ENCODE peak calls at places on chromosome 12, in seven cellular contexts. One of them, this sample, is unnamed. For H3K27me3, the result is how much of the 10 kb centered on the place peaks cover.

GRCh38 chr12:71865166-71865713 is 25.7 kb downstream of the TBC1D15 start:
- DNase-seq in heart right ventricle: no peak
- DNase-seq in cardiac muscle cell: no peak
- DNase-seq in vagina: no peak
- DNase-seq in colonic mucosa: no peak
- DNase-seq in adipocyte: peak
- DNase-seq in psoas muscle: peak
- DNase-seq in this sample: peak

GRCh38 chr12:100339071-100339470 is 17.8 kb upstream of the SLC17A8 start:
- DNase-seq in cardiac muscle cell: no peak
- DNase-seq in vagina: no peak
- DNase-seq in colonic mucosa: no peak
- DNase-seq in heart right ventricle: no peak
- DNase-seq in psoas muscle: no peak
- DNase-seq in adipocyte: no peak
- DNase-seq in this sample: no peak

GRCh38 chr12:96084624-96085023 is 49.2 kb upstream of the LTA4H start:
- DNase-seq in psoas muscle: no peak
- DNase-seq in heart right ventricle: no peak
- DNase-seq in vagina: no peak
- DNase-seq in cardiac muscle cell: no peak
- DNase-seq in adipocyte: peak
- DNase-seq in colonic mucosa: no peak
- DNase-seq in this sample: no peak

GRCh38 chr12:95633671-95634465 is 82.6 kb upstream of the USP44 start:
- DNase-seq in adipocyte: no peak
- DNase-seq in cardiac muscle cell: no peak
- DNase-seq in psoas muscle: no peak
- DNase-seq in vagina: no peak
- DNase-seq in heart right ventricle: no peak
- DNase-seq in colonic mucosa: peak
- DNase-seq in this sample: no peak

GRCh38 chr12:61524851-61525250 is 735.4 kb upstream of the USP15 start:
- DNase-seq in adipocyte: no peak
- DNase-seq in cardiac muscle cell: no peak
- DNase-seq in colonic mucosa: no peak
- DNase-seq in psoas muscle: no peak
- DNase-seq in vagina: no peak
- DNase-seq in heart right ventricle: no peak
- DNase-seq in this sample: no peak

GRCh38 chr12:92394895-92395294 is 249.2 kb upstream of the BTG1 start:
- DNase-seq in adipocyte: no peak
- DNase-seq in psoas muscle: no peak
- DNase-seq in cardiac muscle cell: no peak
- DNase-seq in heart right ventricle: no peak
- DNase-seq in colonic mucosa: no peak
- DNase-seq in vagina: no peak
- DNase-seq in this sample: no peak

GRCh38 chr12:57487597-57488396 is at the start of gene MARS1:
- DNase-seq in heart right ventricle: peak
- DNase-seq in colonic mucosa: peak
- DNase-seq in psoas muscle: peak
- DNase-seq in vagina: peak
- DNase-seq in cardiac muscle cell: peak
- DNase-seq in adipocyte: peak
- DNase-seq in this sample: peak

GRCh38 chr12:98873823-98874222 is 228.7 kb downstream of the APAF1 start:
- DNase-seq in heart right ventricle: no peak
- DNase-seq in colonic mucosa: no peak
- DNase-seq in vagina: no peak
- DNase-seq in psoas muscle: no peak
- DNase-seq in adipocyte: no peak
- DNase-seq in cardiac muscle cell: no peak
- DNase-seq in this sample: no peak

GRCh38 chr12:132321321-132322118 is 7.9 kb downstream of the GALNT9 start:
- DNase-seq in vagina: no peak
- DNase-seq in cardiac muscle cell: no peak
- DNase-seq in psoas muscle: no peak
- DNase-seq in heart right ventricle: no peak
- DNase-seq in colonic mucosa: no peak
- DNase-seq in adipocyte: no peak
- DNase-seq in this sample: no peak

GRCh38 chr12:128323115-128323514 is 56.1 kb downstream of the TMEM132C start:
- DNase-seq in vagina: peak
- DNase-seq in psoas muscle: no peak
- DNase-seq in colonic mucosa: no peak
- DNase-seq in cardiac muscle cell: no peak
- DNase-seq in adipocyte: no peak
- DNase-seq in heart right ventricle: no peak
- DNase-seq in this sample: no peak

GRCh38 chr12:84463756-84464495 is 448.7 kb downstream of the SLC6A15 start:
- DNase-seq in cardiac muscle cell: no peak
- DNase-seq in heart right ventricle: no peak
- DNase-seq in psoas muscle: no peak
- DNase-seq in vagina: no peak
- DNase-seq in adipocyte: peak
- DNase-seq in colonic mucosa: no peak
- DNase-seq in this sample: no peak

GRCh38 chr12:124688356-124688992 is 121.1 kb upstream of the NCOR2 start:
- DNase-seq in heart right ventricle: no peak
- DNase-seq in colonic mucosa: no peak
- DNase-seq in cardiac muscle cell: no peak
- DNase-seq in psoas muscle: no peak
- DNase-seq in vagina: no peak
- DNase-seq in adipocyte: no peak
- DNase-seq in this sample: no peak

GRCh38 chr12:89392401-89392800 is 40.1 kb upstream of the DUSP6 start:
- DNase-seq in cardiac muscle cell: no peak
- DNase-seq in vagina: no peak
- DNase-seq in colonic mucosa: no peak
- DNase-seq in psoas muscle: no peak
- DNase-seq in adipocyte: no peak
- DNase-seq in heart right ventricle: no peak
- DNase-seq in this sample: no peak

GRCh38 chr12:34296143-34297041 is 274.1 kb downstream of the ALG10 start:
- DNase-seq in adipocyte: no peak
- DNase-seq in cardiac muscle cell: no peak
- DNase-seq in heart right ventricle: peak
- DNase-seq in psoas muscle: peak
- DNase-seq in vagina: no peak
- DNase-seq in colonic mucosa: no peak
- DNase-seq in this sample: no peak

GRCh38 chr12:40216516-40217288 is 8.1 kb upstream of the LRRK2 start:
- DNase-seq in cardiac muscle cell: no peak
- DNase-seq in psoas muscle: no peak
- DNase-seq in colonic mucosa: no peak
- DNase-seq in adipocyte: no peak
- DNase-seq in heart right ventricle: no peak
- DNase-seq in vagina: no peak
- DNase-seq in this sample: no peak

GRCh38 chr12:112294793-112295192 is 87.4 kb downstream of the HECTD4 start:
- DNase-seq in colonic mucosa: no peak
- DNase-seq in cardiac muscle cell: no peak
- DNase-seq in vagina: no peak
- DNase-seq in psoas muscle: no peak
- DNase-seq in heart right ventricle: no peak
- DNase-seq in adipocyte: no peak
- DNase-seq in this sample: no peak

GRCh38 chr12:104551313-104551931 is 94.7 kb downstream of the CHST11 start:
- DNase-seq in heart right ventricle: no peak
- DNase-seq in psoas muscle: no peak
- DNase-seq in vagina: no peak
- DNase-seq in adipocyte: no peak
- DNase-seq in cardiac muscle cell: no peak
- DNase-seq in colonic mucosa: no peak
- DNase-seq in this sample: no peak

GRCh38 chr12:112179936-112180335 is 54.6 kb downstream of the TRAFD1 start:
- DNase-seq in vagina: no peak
- DNase-seq in colonic mucosa: no peak
- DNase-seq in cardiac muscle cell: no peak
- DNase-seq in psoas muscle: no peak
- DNase-seq in adipocyte: no peak
- DNase-seq in heart right ventricle: no peak
- DNase-seq in this sample: no peak

GRCh38 chr12:112988224-112988623 is 9.9 kb downstream of the OAS2 start:
- DNase-seq in vagina: peak
- DNase-seq in colonic mucosa: no peak
- DNase-seq in heart right ventricle: no peak
- DNase-seq in psoas muscle: no peak
- DNase-seq in cardiac muscle cell: no peak
- DNase-seq in adipocyte: no peak
- DNase-seq in this sample: no peak

GRCh38 chr12:24360461-24360860 is 411.0 kb upstream of the SOX5 start:
- DNase-seq in psoas muscle: no peak
- DNase-seq in colonic mucosa: no peak
- DNase-seq in cardiac muscle cell: no peak
- DNase-seq in vagina: no peak
- DNase-seq in heart right ventricle: no peak
- DNase-seq in adipocyte: no peak
- DNase-seq in this sample: no peak

GRCh38 chr12:84636801-84637285 is 275.8 kb downstream of the SLC6A15 start:
- DNase-seq in heart right ventricle: no peak
- DNase-seq in psoas muscle: no peak
- DNase-seq in cardiac muscle cell: no peak
- DNase-seq in adipocyte: peak
- DNase-seq in vagina: no peak
- DNase-seq in colonic mucosa: no peak
- DNase-seq in this sample: no peak

GRCh38 chr12:107522692-107523477 is 162.7 kb upstream of the PWP1 start:
- DNase-seq in psoas muscle: no peak
- DNase-seq in heart right ventricle: no peak
- DNase-seq in cardiac muscle cell: peak
- DNase-seq in adipocyte: no peak
- DNase-seq in colonic mucosa: no peak
- DNase-seq in vagina: no peak
- DNase-seq in this sample: no peak

GRCh38 chr12:101230547-101230946 is 20.5 kb upstream of the SLC5A8 start:
- DNase-seq in psoas muscle: no peak
- DNase-seq in heart right ventricle: no peak
- DNase-seq in cardiac muscle cell: no peak
- DNase-seq in adipocyte: peak
- DNase-seq in vagina: no peak
- DNase-seq in colonic mucosa: no peak
- DNase-seq in this sample: no peak

GRCh38 chr12:123937707-123938600 is 34.7 kb downstream of the CCDC92 start:
- DNase-seq in adipocyte: peak
- DNase-seq in heart right ventricle: no peak
- DNase-seq in vagina: no peak
- DNase-seq in colonic mucosa: no peak
- DNase-seq in cardiac muscle cell: no peak
- DNase-seq in psoas muscle: no peak
- DNase-seq in this sample: peak

GRCh38 chr12:130427381-130427887 is 89.7 kb downstream of the PIWIL1 start:
- DNase-seq in vagina: peak
- DNase-seq in cardiac muscle cell: no peak
- DNase-seq in colonic mucosa: no peak
- DNase-seq in psoas muscle: no peak
- DNase-seq in heart right ventricle: no peak
- DNase-seq in adipocyte: no peak
- DNase-seq in this sample: peak

DNA sequence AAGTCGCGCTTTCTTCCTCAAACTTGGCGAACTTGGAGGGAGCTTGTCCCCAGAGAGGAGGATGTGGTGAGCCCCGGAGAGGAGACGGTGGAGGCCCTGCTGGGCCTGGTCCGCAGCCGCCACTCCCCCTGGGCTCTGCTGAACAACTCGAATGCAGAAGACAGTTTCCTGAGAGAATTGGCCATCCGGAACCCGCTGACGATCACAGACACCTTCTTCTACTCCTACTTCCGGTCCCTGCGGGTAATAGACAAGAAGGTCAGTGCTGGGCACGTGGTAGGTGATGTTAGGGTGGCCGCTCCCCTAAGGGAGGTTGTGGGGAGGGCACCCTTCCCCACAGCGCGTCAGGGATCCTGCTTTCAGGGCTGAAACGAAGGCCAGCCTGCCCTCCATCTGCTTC is 1.6 kb downstream of the LRRC43 start:
- DNase-seq in psoas muscle: no peak
- DNase-seq in heart right ventricle: no peak
- DNase-seq in colonic mucosa: no peak
- DNase-seq in cardiac muscle cell: no peak
- DNase-seq in vagina: no peak
- DNase-seq in adipocyte: no peak
- DNase-seq in this sample: no peak
- H3K27me3 ChIP-seq in psoas muscle: under half
- H3K27me3 ChIP-seq in heart right ventricle: under half
- H3K27me3 ChIP-seq in colonic mucosa: under half
- H3K27me3 ChIP-seq in cardiac muscle cell: under half
- H3K27me3 ChIP-seq in vagina: under half
- H3K27me3 ChIP-seq in adipocyte: under half
- H3K27me3 ChIP-seq in this sample: under half

GRCh38 chr12:4874671-4875070 is 35.0 kb upstream of the KCNA1 start:
- DNase-seq in colonic mucosa: no peak
- DNase-seq in heart right ventricle: no peak
- DNase-seq in adipocyte: no peak
- DNase-seq in vagina: no peak
- DNase-seq in psoas muscle: no peak
- DNase-seq in cardiac muscle cell: no peak
- DNase-seq in this sample: no peak

GRCh38 chr12:4873947-4874346 is 35.8 kb upstream of the KCNA1 start:
- DNase-seq in cardiac muscle cell: no peak
- DNase-seq in adipocyte: no peak
- DNase-seq in heart right ventricle: no peak
- DNase-seq in colonic mucosa: no peak
- DNase-seq in vagina: no peak
- DNase-seq in psoas muscle: no peak
- DNase-seq in this sample: no peak

GRCh38 chr12:4867384-4867783 is 42.3 kb upstream of the KCNA1 start:
- DNase-seq in colonic mucosa: no peak
- DNase-seq in vagina: no peak
- DNase-seq in cardiac muscle cell: no peak
- DNase-seq in heart right ventricle: no peak
- DNase-seq in psoas muscle: no peak
- DNase-seq in adipocyte: no peak
- DNase-seq in this sample: no peak

GRCh38 chr12:4870423-4870822 is 39.3 kb upstream of the KCNA1 start:
- DNase-seq in cardiac muscle cell: no peak
- DNase-seq in vagina: no peak
- DNase-seq in heart right ventricle: no peak
- DNase-seq in adipocyte: no peak
- DNase-seq in colonic mucosa: no peak
- DNase-seq in psoas muscle: no peak
- DNase-seq in this sample: no peak

GRCh38 chr12:4871514-4871913 is 38.2 kb upstream of the KCNA1 start:
- DNase-seq in psoas muscle: no peak
- DNase-seq in colonic mucosa: no peak
- DNase-seq in vagina: no peak
- DNase-seq in adipocyte: no peak
- DNase-seq in cardiac muscle cell: no peak
- DNase-seq in heart right ventricle: no peak
- DNase-seq in this sample: no peak
- H3K27me3 ChIP-seq in psoas muscle: under half
- H3K27me3 ChIP-seq in colonic mucosa: under half
- H3K27me3 ChIP-seq in vagina: under half
- H3K27me3 ChIP-seq in adipocyte: half or more
- H3K27me3 ChIP-seq in cardiac muscle cell: under half
- H3K27me3 ChIP-seq in heart right ventricle: under half
- H3K27me3 ChIP-seq in this sample: under half

GRCh38 chr12:15472036-15472435 is 149.7 kb downstream of the PTPRO start:
- DNase-seq in vagina: no peak
- DNase-seq in cardiac muscle cell: no peak
- DNase-seq in adipocyte: no peak
- DNase-seq in colonic mucosa: no peak
- DNase-seq in heart right ventricle: no peak
- DNase-seq in psoas muscle: no peak
- DNase-seq in this sample: no peak
- H3K27me3 ChIP-seq in vagina: under half
- H3K27me3 ChIP-seq in cardiac muscle cell: under half
- H3K27me3 ChIP-seq in adipocyte: under half
- H3K27me3 ChIP-seq in colonic mucosa: under half
- H3K27me3 ChIP-seq in heart right ventricle: under half
- H3K27me3 ChIP-seq in psoas muscle: under half
- H3K27me3 ChIP-seq in this sample: under half

GRCh38 chr12:106446429-106447092 is 89.0 kb downstream of the POLR3B start:
- DNase-seq in heart right ventricle: no peak
- DNase-seq in colonic mucosa: no peak
- DNase-seq in cardiac muscle cell: no peak
- DNase-seq in vagina: no peak
- DNase-seq in psoas muscle: no peak
- DNase-seq in adipocyte: no peak
- DNase-seq in this sample: no peak
- H3K27me3 ChIP-seq in heart right ventricle: under half
- H3K27me3 ChIP-seq in colonic mucosa: under half
- H3K27me3 ChIP-seq in cardiac muscle cell: under half
- H3K27me3 ChIP-seq in vagina: under half
- H3K27me3 ChIP-seq in psoas muscle: under half
- H3K27me3 ChIP-seq in adipocyte: under half
- H3K27me3 ChIP-seq in this sample: under half